ENCODE peak calls at places on chromosomes 6 and 20, in nine cellular contexts. F is DND-41, L is left ventricle myocardium inferior, S is breast epithelium, Z is transverse colon, N is heart left ventricle, I is fibroblast of lung, R is spleen, U is endodermal cell. M is an unnamed sample. For H3K36me3, the result is how much of the 10 kb centered on the place peaks cover.

GRCh38 chr6:152636675-152637421 is at the start of gene SYNE1:
- DNase-seq in L (peak), U (peak), R (peak), N (peak), I (peak), Z (no peak), F (no peak), S (no peak), M (no peak)

GRCh38 chr6:128518531-128519131 is 1.8 kb downstream of the PTPRK start:
- DNase-seq in Z (no peak), L (no peak), R (no peak), I (no peak), S (no peak), U (no peak), F (no peak), N (no peak), M (peak)

GRCh38 chr6:90216081-90216977 is 80.3 kb downstream of the BACH2 start:
- DNase-seq in I (peak), S (no peak), L (no peak), R (peak), N (no peak), Z (peak), F (peak), U (peak), M (peak)

GRCh38 chr6:73694711-73695411 is 1.1 kb upstream of the CD109 start:
- DNase-seq in R (no peak), Z (no peak), N (no peak), F (no peak), L (no peak), U (peak), I (peak), S (no peak), M (no peak)

GRCh38 chr20:53949319-53949839 is 121.0 kb downstream of the BCAS1 start:
- DNase-seq in U (no peak), R (peak), Z (peak), S (peak), L (peak), F (peak), N (peak), I (peak), M (peak)

GRCh38 chr6:41051873-41052272 is 1.1 kb upstream of the APOBEC2 start:
- DNase-seq in R (no peak), L (no peak), U (no peak), F (no peak), I (no peak), S (no peak), N (no peak), Z (no peak), M (no peak)

GRCh38 chr6:101544286-101544685 is 150.8 kb downstream of the GRIK2 start:
- DNase-seq in R (no peak), L (no peak), F (no peak), I (peak), S (no peak), U (no peak), N (no peak), Z (no peak), M (no peak)

GRCh38 chr20:62040381-62040922 is 25.2 kb downstream of the TAF4 start:
- DNase-seq in Z (no peak), I (no peak), L (peak), N (no peak), U (no peak), F (no peak), S (no peak), R (peak), M (no peak)

GRCh38 chr6:129686941-129687627 is 22.9 kb downstream of the ARHGAP18 start:
- DNase-seq in I (peak), R (no peak), L (no peak), S (no peak), Z (peak), F (peak), N (no peak), U (no peak), M (peak)

GRCh38 chr20:61419501-61419900 is 167.4 kb downstream of the CDH4 start:
- DNase-seq in F (no peak), R (no peak), Z (no peak), L (no peak), N (no peak), U (no peak), S (no peak), I (no peak), M (no peak)

GRCh38 chr6:5127106-5127687 is 42.1 kb downstream of the PPP1R3G start:
- DNase-seq in F (no peak), L (no peak), R (no peak), I (no peak), U (no peak), S (no peak), Z (no peak), N (no peak), M (no peak)

GRCh38 chr6:5128351-5128750 is 43.2 kb downstream of the PPP1R3G start:
- DNase-seq in I (no peak), S (no peak), F (no peak), R (no peak), Z (no peak), U (no peak), L (no peak), N (no peak), M (no peak)

GRCh38 chr6:5125152-5126006 is 40.2 kb downstream of the PPP1R3G start:
- DNase-seq in R (no peak), F (no peak), U (peak), L (no peak), S (no peak), I (peak), Z (no peak), N (no peak), M (no peak)

GRCh38 chr6:5124526-5124925 is 39.4 kb downstream of the PPP1R3G start:
- DNase-seq in S (no peak), R (no peak), Z (no peak), F (no peak), I (no peak), L (no peak), U (no peak), N (no peak), M (no peak)

DNA sequence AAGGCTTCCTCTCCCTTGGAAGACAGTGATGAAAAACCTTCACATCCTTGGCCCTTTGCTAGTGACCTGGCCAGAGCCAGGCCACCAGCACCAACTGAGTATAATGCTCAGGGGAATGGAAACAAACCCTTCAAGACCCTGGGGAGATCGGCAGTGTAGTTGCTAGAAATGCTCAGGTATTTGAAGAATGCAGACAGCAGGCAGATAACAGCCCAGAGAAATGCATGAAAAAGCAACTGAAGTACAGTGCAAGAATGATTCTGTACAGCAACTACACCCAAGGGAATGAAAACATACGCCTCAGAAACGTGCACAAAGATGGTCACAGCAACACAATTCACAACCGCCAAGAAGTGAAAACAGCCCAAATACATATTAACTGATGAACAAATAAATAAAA is 41.1 kb downstream of the PPP1R3G start:
- DNase-seq in L (no peak), F (no peak), R (no peak), I (peak), Z (no peak), S (no peak), N (no peak), U (peak), M (no peak)
- H3K36me3 ChIP-seq in L (under half), F (under half), R (under half), I (under half), Z (under half), S (under half), N (under half), U (under half), M (under half)

GRCh38 chr6:111011360-111012142 is 29.7 kb downstream of the RPF2 start:
- DNase-seq in U (no peak), R (no peak), I (peak), Z (no peak), S (no peak), F (peak), N (no peak), L (no peak), M (peak)
- H3K36me3 ChIP-seq in U (half or more), R (half or more), I (under half), Z (under half), S (under half), F (half or more), N (under half), L (half or more), M (under half)

DNA sequence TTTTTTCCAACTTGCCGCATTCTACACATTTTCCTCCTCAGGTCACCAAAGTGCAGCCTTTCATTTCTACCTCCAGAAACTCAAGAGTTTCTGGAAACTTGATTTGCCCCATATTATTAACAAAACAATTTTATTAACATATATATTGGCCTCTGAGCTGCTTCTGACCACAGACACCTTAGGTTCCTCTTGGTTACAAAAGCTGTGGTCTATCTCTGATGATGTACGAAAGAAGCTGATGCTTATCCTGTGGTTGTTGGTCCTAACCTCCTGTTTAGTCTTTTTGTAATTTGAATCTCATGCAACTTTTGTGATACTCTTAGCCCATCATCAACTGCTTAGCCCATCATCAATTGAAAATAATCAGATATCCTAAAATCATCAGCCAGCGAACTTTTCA is 735.7 kb downstream of the KIF16B start:
- DNase-seq in Z (no peak), R (no peak), S (no peak), N (no peak), U (no peak), F (no peak), I (no peak), L (no peak), M (no peak)
- H3K36me3 ChIP-seq in Z (under half), R (under half), S (under half), N (under half), U (under half), F (under half), I (under half), L (under half), M (under half)

GRCh38 chr20:47235111-47235510 is 121.4 kb downstream of the ZMYND8 start:
- DNase-seq in I (no peak), Z (no peak), F (no peak), U (no peak), L (no peak), N (no peak), S (no peak), R (no peak), M (no peak)

GRCh38 chr20:47237715-47238114 is 118.8 kb downstream of the ZMYND8 start:
- DNase-seq in F (no peak), R (no peak), N (no peak), I (no peak), L (no peak), U (no peak), S (no peak), Z (no peak), M (no peak)

GRCh38 chr20:47235853-47236638 is 120.5 kb downstream of the ZMYND8 start:
- DNase-seq in U (no peak), N (no peak), F (no peak), I (no peak), R (no peak), L (no peak), Z (no peak), S (no peak), M (no peak)

GRCh38 chr20:47238780-47239769 is 117.4 kb downstream of the ZMYND8 start:
- DNase-seq in F (no peak), U (no peak), N (no peak), Z (no peak), L (no peak), R (no peak), S (no peak), I (no peak), M (no peak)

GRCh38 chr20:47236639-47236900 is 119.9 kb downstream of the ZMYND8 start:
- DNase-seq in R (no peak), S (no peak), U (no peak), Z (no peak), N (no peak), F (no peak), I (no peak), L (no peak), M (no peak)
- H3K36me3 ChIP-seq in R (half or more), S (under half), U (half or more), Z (half or more), N (under half), F (half or more), I (under half), L (half or more), M (under half)

DNA sequence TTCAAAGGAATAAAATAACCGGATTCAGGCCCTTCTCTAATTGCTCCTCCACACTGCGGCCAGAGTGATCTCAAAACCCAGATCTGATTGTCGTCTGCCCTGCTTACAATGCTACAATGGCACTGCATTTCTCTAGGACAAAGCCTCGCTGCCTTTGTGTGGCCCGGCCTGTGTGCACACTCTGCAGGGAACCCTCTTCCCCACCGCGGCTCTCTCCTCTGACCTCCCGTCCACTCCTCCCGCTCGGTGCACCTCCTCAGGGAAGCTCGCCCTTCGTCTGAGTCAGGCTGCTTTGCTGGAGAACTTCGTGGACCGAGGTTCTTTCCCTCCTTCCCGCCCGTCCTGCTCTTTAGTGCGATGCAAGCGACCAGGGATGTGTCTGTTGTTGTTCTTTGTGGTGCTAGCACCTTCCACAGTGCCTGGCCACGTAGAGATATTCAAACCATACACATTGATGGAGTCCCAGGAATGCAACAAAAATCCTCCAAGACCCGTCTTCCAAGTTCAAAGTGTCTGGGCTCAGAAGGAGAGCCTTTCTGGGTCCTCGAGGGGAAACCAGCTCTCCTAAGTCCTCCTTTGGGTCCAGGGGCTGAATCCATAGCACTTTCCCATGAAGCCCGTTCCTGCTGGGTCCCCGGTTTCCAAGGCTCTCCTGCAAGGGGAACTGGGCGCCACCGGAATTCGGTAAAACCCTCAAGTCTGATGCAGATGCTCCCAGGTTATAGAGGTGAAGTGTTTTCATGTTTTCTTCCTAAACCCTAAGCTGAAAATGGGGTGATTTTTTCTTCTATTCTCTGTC is 101.4 kb upstream of the SNX9 start:
- DNase-seq in Z (no peak), R (no peak), I (no peak), U (no peak), F (no peak), L (no peak), S (no peak), N (no peak), M (no peak)
- H3K36me3 ChIP-seq in Z (under half), R (under half), I (under half), U (under half), F (under half), L (under half), S (under half), N (under half), M (under half)

GRCh38 chr6:78948785-78949184 is 81.4 kb downstream of the IRAK1BP1 start:
- DNase-seq in I (no peak), R (no peak), U (no peak), N (no peak), F (no peak), L (no peak), Z (no peak), S (no peak), M (no peak)

GRCh38 chr6:78947962-78948361 is 80.6 kb downstream of the IRAK1BP1 start:
- DNase-seq in S (no peak), Z (no peak), L (no peak), I (peak), N (no peak), U (no peak), F (no peak), R (no peak), M (no peak)

GRCh38 chr6:78942451-78942850 is 75.1 kb downstream of the IRAK1BP1 start:
- DNase-seq in R (no peak), S (no peak), N (no peak), F (no peak), Z (no peak), I (peak), L (no peak), U (no peak), M (no peak)

GRCh38 chr6:78952362-78952761 is 85.0 kb downstream of the IRAK1BP1 start:
- DNase-seq in L (no peak), N (no peak), F (no peak), R (no peak), Z (no peak), U (no peak), S (no peak), I (no peak), M (no peak)

DNA sequence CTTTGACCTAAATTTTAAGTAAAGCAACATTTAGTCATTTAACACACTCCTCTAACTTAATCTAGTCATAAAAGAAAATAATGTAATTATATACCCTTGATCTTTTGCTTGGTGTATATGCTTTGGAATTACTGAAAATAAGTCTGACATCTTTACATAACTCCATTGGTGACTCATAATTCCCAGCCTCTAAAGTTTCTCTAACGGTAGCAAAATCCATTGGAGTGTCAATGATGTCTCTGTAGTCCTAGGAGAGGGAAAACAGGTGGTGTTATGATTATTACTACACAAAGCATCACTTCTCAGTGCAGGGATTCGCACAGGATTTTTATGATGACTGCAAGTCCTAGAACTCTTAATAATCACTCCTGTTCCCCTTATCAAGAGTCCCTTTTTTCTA is 80.2 kb downstream of the IRAK1BP1 start:
- DNase-seq in Z (no peak), U (no peak), N (no peak), R (no peak), S (no peak), F (no peak), L (no peak), I (peak), M (no peak)
- H3K36me3 ChIP-seq in Z (half or more), U (half or more), N (under half), R (half or more), S (under half), F (half or more), L (half or more), I (under half), M (half or more)

GRCh38 chr6:13694562-13694961 is 17.1 kb downstream of the RANBP9 start:
- DNase-seq in S (no peak), I (peak), Z (no peak), L (no peak), R (no peak), N (no peak), F (no peak), U (no peak), M (no peak)
- H3K36me3 ChIP-seq in S (under half), I (under half), Z (under half), L (under half), R (under half), N (under half), F (half or more), U (half or more), M (under half)

GRCh38 chr6:17157617-17158016 is 55.8 kb downstream of the STMND1 start:
- DNase-seq in R (no peak), Z (no peak), U (no peak), S (no peak), N (no peak), F (no peak), I (no peak), L (no peak), M (no peak)
- H3K36me3 ChIP-seq in R (under half), Z (under half), U (under half), S (under half), N (under half), F (under half), I (under half), L (under half), M (under half)

GRCh38 chr6:136600818-136601217 is 50.6 kb upstream of the MAP7 start:
- DNase-seq in N (no peak), L (no peak), R (no peak), I (no peak), Z (no peak), F (no peak), S (no peak), U (no peak), M (no peak)
- H3K36me3 ChIP-seq in N (under half), L (under half), R (under half), I (under half), Z (under half), F (under half), S (under half), U (under half), M (under half)

GRCh38 chr6:159035891-159036290 is 8.9 kb downstream of the TAGAP start:
- DNase-seq in Z (no peak), I (no peak), R (no peak), N (no peak), S (no peak), F (no peak), U (no peak), L (no peak), M (no peak)
- H3K36me3 ChIP-seq in Z (under half), I (under half), R (under half), N (under half), S (under half), F (half or more), U (under half), L (under half), M (half or more)